ENCODE peak calls at places on chromosomes 6 and 20, in ten cellular contexts. K is lung microvascular endothelial cell; X is sigmoid colon; R is naive B cell; P is NCI-H1092 treated with DMSO at 0.1 percent for 48 hours; T is H7; G is stimulated activated CD8-positive, alpha-beta memory T cell treated with anti-CD3 and anti-CD28 coated beads, Interleukin-4, amount 100 ng/mL, for 4 hours; A is COR-L47; O is sciatic nerve; N is G401. U is an unnamed sample.

GRCh38 chr6:166929534-166930189 is 26.7 kb downstream of the RNASET2 start:
- DNase-seq in T (no peak), P (no peak), O (no peak), R (peak), N (no peak), A (no peak), G (no peak), X (no peak), K (no peak), U (no peak)

GRCh38 chr6:83815631-83816030 is 37.5 kb upstream of the RIPPLY2 start:
- DNase-seq in G (no peak), N (no peak), T (no peak), A (no peak), O (no peak), R (no peak), K (peak), X (no peak), P (no peak), U (no peak)

GRCh38 chr6:156154896-156155295 is 622.3 kb upstream of the ARID1B start:
- DNase-seq in P (no peak), N (no peak), T (no peak), R (no peak), A (no peak), O (no peak), X (no peak), G (no peak), K (peak), U (no peak)

GRCh38 chr20:43119720-43120119 is 70.0 kb downstream of the PTPRT start:
- DNase-seq in K (no peak), A (no peak), N (no peak), T (no peak), R (no peak), O (no peak), P (no peak), X (no peak), G (no peak), U (no peak)

GRCh38 chr6:44301106-44301505 is 12.0 kb downstream of the AARS2 start:
- DNase-seq in T (no peak), G (no peak), P (no peak), R (no peak), X (no peak), A (no peak), O (no peak), K (no peak), N (no peak), U (no peak)

GRCh38 chr6:144330588-144330987 is 45.5 kb downstream of the UTRN start:
- DNase-seq in T (peak), K (no peak), X (no peak), N (no peak), R (no peak), G (no peak), O (no peak), A (no peak), P (no peak), U (no peak)

GRCh38 chr6:32127409-32127716 is 683 bp downstream of the ATF6B start:
- DNase-seq in P (no peak), G (no peak), T (no peak), A (no peak), O (no peak), X (no peak), N (no peak), R (no peak), K (no peak), U (no peak)

GRCh38 chr6:241331-241865 is 50.9 kb upstream of the DUSP22 start:
- DNase-seq in X (no peak), R (no peak), K (no peak), T (no peak), N (no peak), A (no peak), G (no peak), P (no peak), O (no peak), U (no peak)

GRCh38 chr6:138523347-138524210 is 24.3 kb upstream of the NHSL1 start:
- DNase-seq in G (no peak), O (no peak), K (peak), T (no peak), X (no peak), P (no peak), R (no peak), A (no peak), N (no peak), U (no peak)

GRCh38 chr6:118776607-118777549 is 117.1 kb upstream of the ASF1A start:
- DNase-seq in N (peak), A (peak), T (peak), P (peak), R (peak), X (no peak), K (peak), G (peak), O (peak), U (no peak)

GRCh38 chr6:75438186-75438880 is 55.3 kb downstream of the FILIP1 start:
- DNase-seq in K (no peak), T (no peak), O (no peak), P (no peak), R (no peak), N (no peak), X (no peak), G (no peak), A (no peak), U (no peak)

GRCh38 chr6:53744321-53744720 is 50.5 kb upstream of the LRRC1 start:
- DNase-seq in T (no peak), K (no peak), O (no peak), X (no peak), N (no peak), A (no peak), P (no peak), R (no peak), G (no peak), U (no peak)

GRCh38 chr20:63488331-63489251 is 10.3 kb downstream of the EEF1A2 start:
- DNase-seq in T (peak), O (no peak), K (no peak), P (no peak), N (no peak), R (no peak), X (no peak), A (no peak), G (no peak), U (no peak)

GRCh38 chr6:30603961-30604360 is 13.1 kb downstream of the PPP1R10 start:
- DNase-seq in N (no peak), R (no peak), P (no peak), T (no peak), G (no peak), A (no peak), K (no peak), O (no peak), X (no peak), U (no peak)

GRCh38 chr20:15146948-15147347 is 809.5 kb upstream of the FLRT3 start:
- DNase-seq in T (no peak), X (no peak), R (no peak), A (no peak), G (no peak), N (no peak), K (no peak), P (peak), O (no peak), U (no peak)

GRCh38 chr6:134873500-134874388 is 76.2 kb downstream of the ALDH8A1 start:
- DNase-seq in P (no peak), A (no peak), R (no peak), T (no peak), G (peak), O (no peak), N (no peak), K (no peak), X (no peak), U (no peak)

GRCh38 chr20:3686867-3687321 is 5.1 kb upstream of the ADAM33 start:
- DNase-seq in O (peak), P (peak), N (peak), K (no peak), G (no peak), A (no peak), T (no peak), X (peak), R (no peak), U (no peak)

GRCh38 chr6:15464211-15464725 is 198.6 kb downstream of the DTNBP1 start:
- DNase-seq in G (peak), P (no peak), N (no peak), T (peak), X (no peak), R (peak), K (peak), O (no peak), A (no peak), U (no peak)

GRCh38 chr6:31945507-31946369 is at the start of gene CFB:
- DNase-seq in X (peak), K (peak), G (no peak), T (peak), N (no peak), P (no peak), A (no peak), R (no peak), O (peak), U (no peak)

U was measured in RWPE2.